ENCODE peak calls at places on chromosomes 12 and 14, in eight cellular contexts. One of them, this sample, is unnamed.

GRCh38 chr12:67068204-67068731 is 200.9 kb upstream of the CAND1 start:
- DNase-seq in gastrocnemius medialis: no peak
- DNase-seq in HL-60: no peak
- DNase-seq in ovary: no peak
- DNase-seq in mesendoderm: peak
- DNase-seq in stomach: no peak
- DNase-seq in osteoblast: no peak
- DNase-seq in heart right ventricle: peak
- DNase-seq in this sample: no peak

GRCh38 chr12:754238-754816 is 1.9 kb downstream of the WNK1 start:
- DNase-seq in HL-60: peak
- DNase-seq in stomach: no peak
- DNase-seq in gastrocnemius medialis: no peak
- DNase-seq in heart right ventricle: no peak
- DNase-seq in ovary: peak
- DNase-seq in osteoblast: peak
- DNase-seq in mesendoderm: no peak
- DNase-seq in this sample: peak

GRCh38 chr14:21081521-21082184 is 11.5 kb downstream of the ARHGEF40 start:
- DNase-seq in osteoblast: peak
- DNase-seq in stomach: no peak
- DNase-seq in HL-60: no peak
- DNase-seq in gastrocnemius medialis: no peak
- DNase-seq in heart right ventricle: no peak
- DNase-seq in ovary: no peak
- DNase-seq in mesendoderm: no peak
- DNase-seq in this sample: no peak

GRCh38 chr12:78181544-78182162 is 351.0 kb downstream of the NAV3 start:
- DNase-seq in stomach: no peak
- DNase-seq in heart right ventricle: no peak
- DNase-seq in HL-60: peak
- DNase-seq in osteoblast: no peak
- DNase-seq in ovary: no peak
- DNase-seq in gastrocnemius medialis: no peak
- DNase-seq in mesendoderm: peak
- DNase-seq in this sample: peak

GRCh38 chr14:74671789-74672188 is 41.1 kb downstream of the AREL1 start:
- DNase-seq in heart right ventricle: no peak
- DNase-seq in stomach: no peak
- DNase-seq in HL-60: no peak
- DNase-seq in gastrocnemius medialis: no peak
- DNase-seq in mesendoderm: no peak
- DNase-seq in osteoblast: peak
- DNase-seq in ovary: no peak
- DNase-seq in this sample: peak

GRCh38 chr14:23154876-23155587 is 28.4 kb downstream of the SLC7A8 start:
- DNase-seq in mesendoderm: peak
- DNase-seq in ovary: peak
- DNase-seq in stomach: peak
- DNase-seq in osteoblast: peak
- DNase-seq in HL-60: no peak
- DNase-seq in heart right ventricle: peak
- DNase-seq in gastrocnemius medialis: peak
- DNase-seq in this sample: peak

GRCh38 chr14:55221186-55221585 is 29.8 kb upstream of the DLGAP5 start:
- DNase-seq in heart right ventricle: no peak
- DNase-seq in ovary: no peak
- DNase-seq in HL-60: no peak
- DNase-seq in osteoblast: no peak
- DNase-seq in mesendoderm: no peak
- DNase-seq in gastrocnemius medialis: no peak
- DNase-seq in stomach: no peak
- DNase-seq in this sample: peak

GRCh38 chr12:52663420-52663819 is 11.4 kb upstream of the KRT2 start:
- DNase-seq in gastrocnemius medialis: no peak
- DNase-seq in HL-60: no peak
- DNase-seq in stomach: no peak
- DNase-seq in osteoblast: no peak
- DNase-seq in mesendoderm: no peak
- DNase-seq in heart right ventricle: no peak
- DNase-seq in ovary: no peak
- DNase-seq in this sample: no peak

GRCh38 chr12:113070117-113070906 is 13.8 kb downstream of the DTX1 start:
- DNase-seq in osteoblast: peak
- DNase-seq in HL-60: no peak
- DNase-seq in heart right ventricle: peak
- DNase-seq in stomach: no peak
- DNase-seq in mesendoderm: no peak
- DNase-seq in gastrocnemius medialis: no peak
- DNase-seq in ovary: no peak
- DNase-seq in this sample: no peak

GRCh38 chr14:95533391-95533821 is 1.4 kb upstream of the GLRX5 start:
- DNase-seq in heart right ventricle: no peak
- DNase-seq in mesendoderm: peak
- DNase-seq in ovary: no peak
- DNase-seq in osteoblast: peak
- DNase-seq in gastrocnemius medialis: no peak
- DNase-seq in stomach: no peak
- DNase-seq in HL-60: peak
- DNase-seq in this sample: peak

GRCh38 chr12:18651525-18651924 is 86.3 kb downstream of the PLCZ1 start:
- DNase-seq in ovary: no peak
- DNase-seq in heart right ventricle: no peak
- DNase-seq in stomach: no peak
- DNase-seq in osteoblast: no peak
- DNase-seq in mesendoderm: no peak
- DNase-seq in HL-60: no peak
- DNase-seq in gastrocnemius medialis: no peak
- DNase-seq in this sample: no peak

GRCh38 chr14:67207810-67208209 is 18.6 kb downstream of the GARIN2 start:
- DNase-seq in HL-60: no peak
- DNase-seq in mesendoderm: no peak
- DNase-seq in heart right ventricle: no peak
- DNase-seq in osteoblast: no peak
- DNase-seq in gastrocnemius medialis: no peak
- DNase-seq in stomach: no peak
- DNase-seq in ovary: no peak
- DNase-seq in this sample: no peak

GRCh38 chr14:23028800-23029199 is 5.9 kb downstream of the PSMB5 start:
- DNase-seq in mesendoderm: no peak
- DNase-seq in heart right ventricle: no peak
- DNase-seq in gastrocnemius medialis: no peak
- DNase-seq in stomach: no peak
- DNase-seq in ovary: no peak
- DNase-seq in HL-60: no peak
- DNase-seq in osteoblast: no peak
- DNase-seq in this sample: peak

GRCh38 chr14:33700052-33700451 is 250.8 kb downstream of the EGLN3 start:
- DNase-seq in heart right ventricle: no peak
- DNase-seq in stomach: no peak
- DNase-seq in gastrocnemius medialis: no peak
- DNase-seq in mesendoderm: no peak
- DNase-seq in osteoblast: no peak
- DNase-seq in ovary: no peak
- DNase-seq in HL-60: no peak
- DNase-seq in this sample: no peak

GRCh38 chr14:84006643-84007137 is 1523.3 kb upstream of the FLRT2 start:
- DNase-seq in osteoblast: peak
- DNase-seq in ovary: no peak
- DNase-seq in heart right ventricle: no peak
- DNase-seq in gastrocnemius medialis: no peak
- DNase-seq in stomach: no peak
- DNase-seq in HL-60: no peak
- DNase-seq in mesendoderm: peak
- DNase-seq in this sample: no peak

GRCh38 chr12:130787445-130788410 is 51.3 kb downstream of the STX2 start:
- DNase-seq in heart right ventricle: no peak
- DNase-seq in osteoblast: peak
- DNase-seq in mesendoderm: peak
- DNase-seq in ovary: no peak
- DNase-seq in stomach: no peak
- DNase-seq in HL-60: no peak
- DNase-seq in gastrocnemius medialis: no peak
- DNase-seq in this sample: peak

GRCh38 chr14:79597561-79597960 is 613.7 kb downstream of the DIO2 start:
- DNase-seq in osteoblast: no peak
- DNase-seq in stomach: no peak
- DNase-seq in gastrocnemius medialis: no peak
- DNase-seq in mesendoderm: no peak
- DNase-seq in heart right ventricle: no peak
- DNase-seq in HL-60: no peak
- DNase-seq in ovary: no peak
- DNase-seq in this sample: peak

GRCh38 chr12:119230804-119231203 is 52.1 kb downstream of the HSPB8 start:
- DNase-seq in heart right ventricle: no peak
- DNase-seq in mesendoderm: no peak
- DNase-seq in osteoblast: peak
- DNase-seq in ovary: no peak
- DNase-seq in stomach: no peak
- DNase-seq in HL-60: no peak
- DNase-seq in gastrocnemius medialis: no peak
- DNase-seq in this sample: no peak

GRCh38 chr12:119229205-119229604 is 50.5 kb downstream of the HSPB8 start:
- DNase-seq in ovary: no peak
- DNase-seq in mesendoderm: peak
- DNase-seq in HL-60: no peak
- DNase-seq in heart right ventricle: no peak
- DNase-seq in gastrocnemius medialis: no peak
- DNase-seq in stomach: no peak
- DNase-seq in osteoblast: no peak
- DNase-seq in this sample: no peak

GRCh38 chr12:119227292-119227691 is 48.6 kb downstream of the HSPB8 start:
- DNase-seq in heart right ventricle: no peak
- DNase-seq in HL-60: no peak
- DNase-seq in stomach: no peak
- DNase-seq in mesendoderm: peak
- DNase-seq in osteoblast: no peak
- DNase-seq in ovary: no peak
- DNase-seq in gastrocnemius medialis: no peak
- DNase-seq in this sample: no peak

GRCh38 chr12:119231774-119232173 is 53.0 kb downstream of the HSPB8 start:
- DNase-seq in heart right ventricle: no peak
- DNase-seq in HL-60: no peak
- DNase-seq in ovary: no peak
- DNase-seq in mesendoderm: no peak
- DNase-seq in gastrocnemius medialis: no peak
- DNase-seq in osteoblast: no peak
- DNase-seq in stomach: no peak
- DNase-seq in this sample: no peak

DNA sequence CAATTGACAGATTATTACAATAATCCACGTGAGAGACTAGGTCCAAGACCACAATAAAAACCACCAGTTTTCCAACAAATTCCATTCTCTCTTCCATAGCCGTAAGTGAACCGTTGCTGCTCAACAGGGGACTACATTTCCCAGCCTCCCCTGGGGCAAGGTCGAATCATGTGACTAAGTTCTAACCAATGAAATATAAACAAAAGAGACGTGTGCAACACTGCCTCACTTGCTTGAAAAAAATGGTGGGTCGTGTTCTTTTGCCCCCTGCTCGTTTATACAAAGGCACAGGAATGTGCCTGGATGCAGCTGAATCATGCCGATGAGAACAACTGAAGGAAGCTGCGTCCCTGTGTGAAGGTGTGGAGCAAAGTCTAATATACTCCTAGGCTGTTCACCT is 51.1 kb downstream of the HSPB8 start:
- DNase-seq in heart right ventricle: peak
- DNase-seq in gastrocnemius medialis: peak
- DNase-seq in ovary: no peak
- DNase-seq in stomach: no peak
- DNase-seq in osteoblast: no peak
- DNase-seq in HL-60: peak
- DNase-seq in mesendoderm: peak
- DNase-seq in this sample: peak
- H3K4me3 ChIP-seq in heart right ventricle: peak
- H3K4me3 ChIP-seq in gastrocnemius medialis: peak
- H3K4me3 ChIP-seq in ovary: no peak
- H3K4me3 ChIP-seq in stomach: no peak
- H3K4me3 ChIP-seq in osteoblast: no peak
- H3K4me3 ChIP-seq in HL-60: no peak
- H3K4me3 ChIP-seq in mesendoderm: no peak
- H3K4me3 ChIP-seq in this sample: no peak

GRCh38 chr12:24947541-24948451 is 1.1 kb downstream of the BCAT1 start:
- DNase-seq in mesendoderm: peak
- DNase-seq in HL-60: no peak
- DNase-seq in gastrocnemius medialis: no peak
- DNase-seq in osteoblast: no peak
- DNase-seq in stomach: no peak
- DNase-seq in heart right ventricle: no peak
- DNase-seq in ovary: no peak
- DNase-seq in this sample: peak
- H3K4me3 ChIP-seq in mesendoderm: peak
- H3K4me3 ChIP-seq in HL-60: peak
- H3K4me3 ChIP-seq in gastrocnemius medialis: peak
- H3K4me3 ChIP-seq in osteoblast: peak
- H3K4me3 ChIP-seq in stomach: peak
- H3K4me3 ChIP-seq in heart right ventricle: peak
- H3K4me3 ChIP-seq in ovary: peak
- H3K4me3 ChIP-seq in this sample: peak

DNA sequence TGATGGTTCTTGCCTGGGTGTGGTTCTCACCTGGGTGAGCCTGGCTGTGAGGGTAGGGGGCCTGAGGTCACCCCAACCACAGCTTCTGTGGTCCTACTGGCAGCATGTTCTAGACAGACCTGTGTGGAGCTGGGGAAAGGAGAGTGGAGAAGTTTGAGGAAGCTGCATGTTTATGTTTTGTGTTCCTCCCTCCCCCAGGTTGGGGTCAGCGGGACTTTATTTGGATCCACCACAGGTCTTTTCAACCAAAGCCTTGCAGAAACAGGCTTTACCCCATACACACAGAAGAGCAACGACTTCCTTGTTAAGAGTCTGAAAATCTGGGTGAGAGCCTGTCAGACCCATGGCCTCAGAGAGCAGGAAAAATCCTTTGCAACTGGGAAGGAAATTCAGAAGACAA is 5.6 kb downstream of the CD9 start:
- DNase-seq in mesendoderm: no peak
- DNase-seq in stomach: no peak
- DNase-seq in HL-60: no peak
- DNase-seq in heart right ventricle: no peak
- DNase-seq in osteoblast: no peak
- DNase-seq in gastrocnemius medialis: no peak
- DNase-seq in ovary: no peak
- DNase-seq in this sample: no peak
- H3K4me3 ChIP-seq in mesendoderm: no peak
- H3K4me3 ChIP-seq in stomach: peak
- H3K4me3 ChIP-seq in HL-60: no peak
- H3K4me3 ChIP-seq in heart right ventricle: no peak
- H3K4me3 ChIP-seq in osteoblast: no peak
- H3K4me3 ChIP-seq in gastrocnemius medialis: no peak
- H3K4me3 ChIP-seq in ovary: no peak
- H3K4me3 ChIP-seq in this sample: no peak

DNA sequence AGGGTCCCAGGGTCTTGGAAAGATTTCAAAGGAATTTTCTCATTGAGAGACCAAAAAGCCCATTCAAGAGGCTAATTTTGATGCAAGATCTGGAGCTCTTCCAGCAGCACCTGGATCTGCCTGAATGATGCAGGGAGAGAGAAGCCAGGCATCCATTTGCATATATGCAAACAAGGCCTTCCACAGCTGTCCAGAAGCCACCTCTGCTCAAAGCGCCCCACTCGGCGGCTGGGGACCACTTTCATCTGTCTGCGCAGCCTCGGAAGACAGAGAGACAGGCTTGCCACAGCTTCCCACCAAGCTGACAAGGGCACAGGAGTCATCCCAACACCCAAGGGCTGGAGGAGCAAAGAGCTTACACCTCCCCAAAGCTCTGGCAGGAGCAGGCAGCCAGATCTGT is 295.6 kb downstream of the DPF3 start:
- DNase-seq in stomach: no peak
- DNase-seq in gastrocnemius medialis: no peak
- DNase-seq in osteoblast: no peak
- DNase-seq in heart right ventricle: no peak
- DNase-seq in ovary: no peak
- DNase-seq in HL-60: no peak
- DNase-seq in mesendoderm: no peak
- DNase-seq in this sample: no peak
- H3K4me3 ChIP-seq in stomach: no peak
- H3K4me3 ChIP-seq in gastrocnemius medialis: no peak
- H3K4me3 ChIP-seq in osteoblast: no peak
- H3K4me3 ChIP-seq in heart right ventricle: no peak
- H3K4me3 ChIP-seq in ovary: no peak
- H3K4me3 ChIP-seq in HL-60: no peak
- H3K4me3 ChIP-seq in mesendoderm: no peak
- H3K4me3 ChIP-seq in this sample: no peak